ENCODE peak calls at places on chromosomes 4 and X, in eight cellular contexts. F is tibial nerve, M is lower lobe of right lung, P is ascending aorta, I is transverse colon, V is tibial artery, L is A549, O is midbrain. E is an unnamed sample.

GRCh38 chr4:31097999-31098398 is 377.8 kb downstream of the PCDH7 start:
- DNase-seq in V (no peak), M (no peak), O (no peak), P (no peak), I (no peak), F (no peak), L (no peak), E (no peak)

GRCh38 chr4:48300004-48300403 is 30.4 kb upstream of the TEC start:
- DNase-seq in V (no peak), P (no peak), M (no peak), I (no peak), O (no peak), L (no peak), F (no peak), E (no peak)

GRCh38 chr4:68569466-68570121 is 6.5 kb downstream of the UGT2B17 start:
- DNase-seq in L (no peak), O (no peak), F (no peak), P (no peak), I (peak), M (no peak), V (no peak), E (no peak)

GRCh38 chrX:71859637-71860036 is 51.0 kb upstream of the NHSL2 start:
- DNase-seq in I (no peak), O (peak), M (no peak), V (no peak), P (no peak), L (peak), F (peak), E (no peak)

GRCh38 chr4:166594326-166594946 is 639.9 kb downstream of the SPOCK3 start:
- DNase-seq in L (peak), F (no peak), O (peak), I (peak), P (no peak), V (no peak), M (no peak), E (no peak)

GRCh38 chr4:144801731-144802130 is 155.8 kb downstream of the HHIP start:
- DNase-seq in L (no peak), M (no peak), I (no peak), O (no peak), P (no peak), F (no peak), V (no peak), E (no peak)

GRCh38 chr4:71230613-71231012 is 108.2 kb upstream of the SLC4A4 start:
- DNase-seq in O (no peak), L (no peak), F (no peak), P (no peak), V (no peak), I (no peak), M (no peak), E (no peak)

GRCh38 chr4:156568041-156568440 is 403.6 kb downstream of the PDGFC start:
- DNase-seq in I (no peak), M (no peak), O (no peak), F (no peak), V (no peak), L (no peak), P (no peak), E (no peak)

GRCh38 chr4:1871471-1872021 is 353 bp downstream of the NSD2 start:
- DNase-seq in M (no peak), V (no peak), P (no peak), F (no peak), O (no peak), I (peak), L (peak), E (no peak)

GRCh38 chr4:53490965-53491622 is 100.2 kb downstream of the LNX1 start:
- DNase-seq in I (peak), O (no peak), V (peak), M (no peak), F (peak), P (peak), L (peak), E (no peak)

GRCh38 chr4:7120341-7120740 is 52.5 kb upstream of the GRPEL1 start:
- DNase-seq in I (no peak), M (no peak), F (no peak), P (no peak), L (peak), O (no peak), V (no peak), E (no peak)

GRCh38 chr4:158521490-158522111 is at the start of gene RXFP1:
- DNase-seq in F (no peak), L (no peak), O (no peak), I (no peak), V (no peak), M (no peak), P (no peak), E (no peak)

GRCh38 chr4:55545133-55545532 is 1.6 kb downstream of the CLOCK start:
- DNase-seq in F (no peak), O (no peak), I (no peak), L (no peak), P (no peak), M (no peak), V (no peak), E (no peak)

GRCh38 chrX:28709421-28709820 is 122.2 kb downstream of the IL1RAPL1 start:
- DNase-seq in L (no peak), I (no peak), P (no peak), O (no peak), M (no peak), V (no peak), F (no peak), E (no peak)

GRCh38 chrX:119783026-119783425 is 8.4 kb downstream of the RPL39 start:
- DNase-seq in I (no peak), M (peak), O (no peak), F (no peak), L (no peak), V (no peak), P (no peak), E (no peak)

GRCh38 chrX:63963382-63963781 is 178.4 kb upstream of the ARHGEF9 start:
- DNase-seq in I (no peak), P (no peak), M (no peak), L (no peak), V (no peak), O (no peak), F (no peak), E (no peak)

GRCh38 chr4:142211444-142211843 is 575.1 kb downstream of the IL15 start:
- DNase-seq in P (no peak), F (no peak), L (peak), O (no peak), V (no peak), I (no peak), M (no peak), E (no peak)

GRCh38 chr4:145446184-145446583 is 35.5 kb upstream of the SMAD1 start:
- DNase-seq in V (no peak), I (no peak), P (no peak), F (no peak), M (no peak), O (no peak), L (no peak), E (no peak)

GRCh38 chr4:663046-663437 is 11.0 kb downstream of the ATP5ME start:
- DNase-seq in I (no peak), F (no peak), O (no peak), V (no peak), L (no peak), P (no peak), M (no peak), E (no peak)

GRCh38 chrX:102339312-102340298 is 92.6 kb downstream of the NXF2 start:
- DNase-seq in I (no peak), P (no peak), L (no peak), O (no peak), V (no peak), F (no peak), M (peak), E (no peak)

GRCh38 chr4:7381221-7381889 is 53.4 kb downstream of the PSAPL1 start:
- DNase-seq in F (no peak), I (no peak), V (peak), L (no peak), P (peak), M (peak), O (no peak), E (no peak)

GRCh38 chr4:29326816-29327215 is 1393.4 kb upstream of the PCDH7 start:
- DNase-seq in P (no peak), O (no peak), V (no peak), L (no peak), F (no peak), M (no peak), I (no peak), E (no peak)

GRCh38 chr4:1494416-1495315 is 88.4 kb upstream of the NKX1-1 start:
- DNase-seq in P (no peak), L (no peak), I (no peak), V (no peak), F (no peak), O (no peak), M (peak), E (no peak)

GRCh38 chr4:38101563-38101962 is 141.4 kb downstream of the PTTG2 start:
- DNase-seq in I (no peak), V (no peak), O (no peak), F (no peak), L (no peak), P (no peak), M (no peak), E (no peak)

GRCh38 chr4:89661490-89661889 is 175.5 kb downstream of the SNCA start:
- DNase-seq in O (no peak), M (no peak), V (no peak), L (no peak), F (no peak), I (no peak), P (no peak), E (peak)

GRCh38 chrX:53882331-53882730 is 161.9 kb downstream of the PHF8 start:
- DNase-seq in M (no peak), P (no peak), F (no peak), V (no peak), O (no peak), L (peak), I (no peak), E (peak)

GRCh38 chr4:185644408-185644807 is 109.1 kb upstream of the PDLIM3 start:
- DNase-seq in O (no peak), I (no peak), P (no peak), V (no peak), M (no peak), F (no peak), L (no peak), E (no peak)

GRCh38 chrX:154401045-154401799 is 3.0 kb downstream of the RPL10 start:
- DNase-seq in F (no peak), I (no peak), V (no peak), O (no peak), P (peak), L (peak), M (no peak), E (no peak)

E was measured in epithelial cell of proximal tubule.